ENCODE peak calls at places on chromosomes 5 and 9, in six cellular contexts. F is endothelial cell of umbilical vein, A is Peyer's patch, P is stomach, T is A549, U is K562. O is an unnamed sample.

GRCh38 chr9:129383005-129383414 is 204.9 kb upstream of the IER5L start:
- DNase-seq in P (peak), A (peak), U (no peak), F (no peak), T (no peak), O (no peak)

GRCh38 chr5:150294551-150295071 is 5.0 kb upstream of the CAMK2A start:
- DNase-seq in P (no peak), F (no peak), A (no peak), T (no peak), U (no peak), O (no peak)

GRCh38 chr5:169344629-169345028 is 43.7 kb upstream of the SLIT3 start:
- DNase-seq in F (no peak), T (no peak), A (no peak), P (no peak), U (no peak), O (no peak)

GRCh38 chr5:345404-346195 is 24.1 kb downstream of the AHRR start:
- DNase-seq in F (no peak), U (no peak), P (no peak), A (no peak), T (no peak), O (no peak)

GRCh38 chr5:119022017-119022745 is 33.8 kb upstream of the DTWD2 start:
- DNase-seq in P (no peak), T (peak), F (peak), A (no peak), U (no peak), O (no peak)

GRCh38 chr5:140555747-140556312 is 1.4 kb downstream of the SRA1 start:
- DNase-seq in A (no peak), T (no peak), U (no peak), F (no peak), P (no peak), O (no peak)

GRCh38 chr9:13568446-13568845 is 289.0 kb upstream of the MPDZ start:
- DNase-seq in F (peak), T (no peak), A (no peak), P (no peak), U (no peak), O (no peak)

GRCh38 chr9:110886832-110887231 is 151.4 kb downstream of the LPAR1 start:
- DNase-seq in P (no peak), T (no peak), F (no peak), A (no peak), U (no peak), O (no peak)

GRCh38 chr9:110579763-110580255 is 268 bp upstream of the SVEP1 start:
- DNase-seq in A (no peak), P (no peak), T (no peak), F (no peak), U (no peak), O (no peak)

GRCh38 chr5:136132087-136132486 is 558 bp upstream of the SMAD5 start:
- DNase-seq in U (peak), F (no peak), A (peak), P (no peak), T (peak), O (no peak)

GRCh38 chr5:168813179-168813968 is 234.2 kb upstream of the PANK3 start:
- DNase-seq in A (no peak), P (no peak), F (no peak), U (peak), T (no peak), O (no peak)

GRCh38 chr9:81819859-81820546 is 108.2 kb upstream of the SPATA31D4 start:
- DNase-seq in P (no peak), A (no peak), T (no peak), F (no peak), U (no peak), O (no peak)

GRCh38 chr9:36218011-36218410 is 27.3 kb downstream of the CLTA start:
- DNase-seq in U (no peak), P (no peak), F (no peak), A (no peak), T (no peak), O (no peak)

GRCh38 chr5:124040799-124041198 is 528.8 kb downstream of the CSNK1G3 start:
- DNase-seq in A (no peak), U (no peak), T (no peak), F (peak), P (no peak), O (no peak)

GRCh38 chr9:96173640-96174039 is 128.3 kb downstream of the HSD17B3 start:
- DNase-seq in F (no peak), P (no peak), A (no peak), U (no peak), T (no peak), O (no peak)

GRCh38 chr9:15553528-15553898 is 670 bp downstream of the CCDC171 start:
- DNase-seq in U (no peak), F (peak), T (no peak), A (no peak), P (no peak), O (no peak)

GRCh38 chr9:76032652-76033373 is 142.3 kb downstream of the PCSK5 start:
- DNase-seq in A (no peak), P (no peak), F (no peak), T (no peak), U (no peak), O (no peak)

GRCh38 chr9:134484479-134484878 is 157.1 kb upstream of the COL5A1 start:
- DNase-seq in A (peak), F (no peak), T (no peak), P (no peak), U (no peak), O (no peak)

GRCh38 chr5:32278403-32278802 is 34.3 kb downstream of the MTMR12 start:
- DNase-seq in U (no peak), T (no peak), P (no peak), A (no peak), F (no peak), O (no peak)

GRCh38 chr5:32282633-32283032 is 30.1 kb downstream of the MTMR12 start:
- DNase-seq in F (no peak), P (no peak), A (no peak), T (no peak), U (no peak), O (no peak)

GRCh38 chr5:32279223-32279622 is 33.5 kb downstream of the MTMR12 start:
- DNase-seq in A (no peak), F (no peak), P (no peak), T (no peak), U (no peak), O (no peak)

GRCh38 chr5:32279786-32280185 is 33.0 kb downstream of the MTMR12 start:
- DNase-seq in F (no peak), P (no peak), T (no peak), U (no peak), A (no peak), O (no peak)

GRCh38 chr5:32280656-32281081 is 32.1 kb downstream of the MTMR12 start:
- DNase-seq in A (no peak), P (no peak), U (no peak), F (no peak), T (no peak), O (no peak)
- H3K27ac ChIP-seq in A (no peak), P (no peak), U (no peak), F (no peak), T (no peak), O (no peak)

DNA sequence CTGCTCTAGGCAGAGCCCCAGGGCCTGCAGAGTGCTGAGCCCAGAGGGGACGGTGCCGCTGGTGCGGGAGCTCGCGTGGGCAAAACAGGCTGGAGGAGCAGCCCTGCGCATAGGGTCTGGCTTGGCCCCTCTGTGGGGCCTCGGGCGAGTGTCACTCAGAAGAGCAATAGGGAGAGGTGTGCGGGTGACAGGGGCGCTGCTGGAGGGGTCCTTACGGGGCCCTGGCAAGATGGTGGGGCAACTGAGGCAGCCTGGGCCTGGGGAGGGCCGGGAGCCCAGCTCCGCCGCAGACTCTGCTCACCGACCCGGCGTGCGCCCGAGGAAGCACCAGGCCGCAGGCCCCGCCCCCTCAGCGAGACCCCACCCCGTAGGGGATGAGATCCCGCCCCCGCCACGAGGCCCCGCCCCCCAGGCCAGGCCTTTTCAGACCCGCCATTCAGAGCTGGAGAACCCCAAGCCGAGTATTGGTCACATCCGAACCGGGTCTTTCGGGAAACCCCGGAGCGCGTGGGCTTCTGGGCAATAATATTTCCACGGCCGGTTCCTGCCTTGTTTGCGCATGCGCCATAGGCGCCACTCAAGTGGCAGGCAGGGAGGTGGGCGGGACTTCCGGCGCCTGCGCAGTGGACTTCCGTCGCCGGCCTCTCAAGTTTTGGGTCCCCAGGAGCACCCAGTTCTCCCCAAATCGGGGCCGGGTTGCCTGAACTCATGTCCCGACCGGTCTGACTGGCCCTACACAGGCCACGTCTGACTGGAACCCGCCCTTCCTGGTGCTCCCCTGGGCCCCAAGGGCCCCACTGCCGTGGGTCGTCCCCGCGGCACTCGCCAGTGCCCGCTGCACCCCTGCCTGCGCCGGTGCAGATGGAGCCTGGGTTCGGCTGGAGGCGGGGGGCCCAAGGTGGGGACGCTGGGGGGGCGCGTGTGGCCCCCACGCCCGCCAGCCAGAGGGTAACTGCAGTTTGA is 1.3 kb upstream of the RNF208 start:
- DNase-seq in T (peak), F (peak), A (peak), U (peak), P (peak), O (peak)
- TF ChIP-seq POLR2A in T (peak), F (peak), A (peak), U (peak), P (no peak), O (peak)

DNA sequence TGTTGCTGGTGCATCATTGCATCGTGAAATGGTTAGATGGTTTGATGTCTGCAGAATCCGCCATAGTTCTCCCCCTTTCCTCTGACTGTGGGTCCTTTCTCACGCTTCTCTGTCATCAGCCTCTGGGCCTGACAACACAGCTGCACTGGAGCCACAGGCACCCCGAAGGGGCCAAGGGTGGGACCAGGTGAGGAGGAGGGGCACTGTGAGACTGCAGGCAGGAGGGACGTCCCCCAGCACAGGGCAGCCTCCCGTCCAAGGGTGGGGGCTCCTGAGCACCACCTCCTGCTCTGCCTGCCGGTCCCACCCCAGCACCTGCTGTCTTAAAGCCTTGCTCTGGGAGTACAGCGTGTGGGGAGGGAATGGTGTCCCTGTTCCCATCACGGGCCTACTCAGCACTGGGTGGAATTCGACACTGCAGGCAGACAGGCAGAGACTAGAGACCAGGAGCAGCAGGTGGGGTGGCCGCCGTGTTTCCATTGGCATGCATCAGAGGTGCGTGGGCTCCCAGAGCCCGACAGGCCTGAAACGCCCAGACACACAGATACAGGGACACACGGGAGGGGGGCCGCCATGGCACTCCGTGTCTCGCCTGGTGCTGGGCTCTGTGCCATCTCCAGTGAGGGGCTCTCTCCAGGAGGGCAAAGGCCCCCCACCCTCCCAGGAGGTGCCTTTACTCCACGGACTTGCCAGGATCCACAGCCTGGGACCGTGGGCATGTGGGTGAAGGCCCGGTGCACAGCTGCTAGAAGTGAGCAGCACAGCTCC is 15.0 kb downstream of the CACNA1B start:
- DNase-seq in F (no peak), A (peak), P (no peak), T (no peak), U (no peak), O (no peak)
- H3K27ac ChIP-seq in F (no peak), A (no peak), P (no peak), T (no peak), U (no peak), O (no peak)

DNA sequence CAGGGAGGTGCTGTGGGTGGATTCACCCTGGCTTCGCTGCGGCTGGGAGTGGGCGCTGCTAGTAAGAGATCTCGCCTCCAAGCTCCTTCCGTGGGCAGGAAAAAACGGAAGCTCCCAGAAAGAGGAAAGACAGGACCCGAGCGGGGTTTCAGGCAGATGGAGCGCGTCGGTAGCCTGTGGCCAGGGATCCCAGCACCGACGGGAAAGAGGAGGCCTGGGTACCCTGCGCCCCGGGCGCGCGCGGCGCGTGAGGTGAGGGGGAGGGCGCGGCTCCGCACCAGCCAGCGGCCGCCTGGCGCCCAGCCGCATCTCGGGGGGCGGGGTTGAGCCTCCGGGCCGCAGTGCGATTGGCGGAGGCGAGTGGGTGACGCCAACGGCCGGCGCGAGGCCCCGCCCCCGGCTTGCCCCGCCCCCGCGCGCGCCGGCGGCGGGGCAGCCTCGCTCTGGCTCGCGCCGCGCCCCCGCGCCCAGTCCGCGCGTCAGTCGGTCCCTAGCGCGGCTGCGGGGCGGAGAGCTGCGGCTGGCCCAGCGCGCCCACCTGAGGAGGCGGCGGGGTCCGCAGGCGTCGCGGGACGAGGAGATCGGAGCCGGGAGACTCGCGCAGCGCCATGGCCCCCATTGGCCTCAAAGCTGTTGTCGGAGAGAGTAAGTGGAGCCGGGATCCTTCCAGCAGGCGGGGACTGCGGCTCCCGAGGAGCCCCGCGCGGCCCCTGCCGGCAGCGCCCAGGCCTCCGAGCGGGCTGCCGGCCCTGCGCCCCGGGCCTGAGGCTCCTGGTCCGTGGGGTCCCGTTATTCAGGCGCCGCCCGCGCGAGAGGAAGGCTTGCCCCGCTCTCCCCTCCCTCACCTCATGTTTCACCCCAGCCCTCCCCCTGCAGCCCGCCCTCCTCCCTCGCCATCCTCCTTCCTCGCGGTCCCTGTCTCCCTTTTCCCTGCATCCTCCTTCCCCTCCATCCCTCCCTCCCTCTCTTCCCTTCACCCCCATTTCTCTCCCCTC is at the start of gene STXBP1:
- DNase-seq in T (peak), A (peak), F (peak), U (peak), P (peak), O (no peak)
- TF ChIP-seq POLR2A in T (peak), A (peak), F (peak), U (peak), P (no peak), O (no peak)